ENCODE peak calls at places on chromosomes 1 and 21, in five cellular contexts. One of them, this sample, is unnamed.

GRCh38 chr1:48617227-48617626 is 145.2 kb upstream of the SPATA6 start:
- DNase-seq in AG04450: no peak
- DNase-seq in Calu3: no peak
- DNase-seq in PC-3: no peak
- DNase-seq in tibial artery: no peak
- DNase-seq in this sample: no peak

GRCh38 chr1:238252033-238252802 is 361.5 kb upstream of the ZP4 start:
- DNase-seq in AG04450: no peak
- DNase-seq in Calu3: peak; percentile 77
- DNase-seq in PC-3: peak; percentile 70
- DNase-seq in tibial artery: no peak
- DNase-seq in this sample: no peak

GRCh38 chr1:27574871-27575831 is 28.8 kb downstream of the AHDC1 start:
- DNase-seq in AG04450: peak; percentile 54
- DNase-seq in Calu3: peak; percentile 67
- DNase-seq in PC-3: peak; percentile 61
- DNase-seq in tibial artery: peak; percentile 93
- DNase-seq in this sample: peak; percentile 92

GRCh38 chr1:226827458-226827857 is 43.0 kb upstream of the PSEN2 start:
- DNase-seq in AG04450: no peak
- DNase-seq in Calu3: no peak
- DNase-seq in PC-3: peak; percentile 31
- DNase-seq in tibial artery: peak; percentile 80
- DNase-seq in this sample: no peak

GRCh38 chr1:220803401-220804201 is 16.9 kb downstream of the MTARC1 start:
- DNase-seq in AG04450: no peak
- DNase-seq in Calu3: peak; percentile 59
- DNase-seq in PC-3: peak; percentile 64
- DNase-seq in tibial artery: no peak
- DNase-seq in this sample: peak; percentile 62

GRCh38 chr1:208059328-208060017 is 148.5 kb upstream of the CD34 start:
- DNase-seq in AG04450: no peak
- DNase-seq in Calu3: no peak
- DNase-seq in PC-3: no peak
- DNase-seq in tibial artery: no peak
- DNase-seq in this sample: no peak

GRCh38 chr1:89629146-89629545 is 3.8 kb upstream of the LRRC8C start:
- DNase-seq in AG04450: no peak
- DNase-seq in Calu3: no peak
- DNase-seq in PC-3: no peak
- DNase-seq in tibial artery: no peak
- DNase-seq in this sample: no peak

GRCh38 chr1:172351761-172352161 is 68.7 kb upstream of the C1orf105 start:
- DNase-seq in AG04450: peak; percentile 32
- DNase-seq in Calu3: peak; percentile 44
- DNase-seq in PC-3: peak; percentile 94
- DNase-seq in tibial artery: no peak
- DNase-seq in this sample: no peak

GRCh38 chr1:59125711-59126320 is 171.1 kb upstream of the FGGY start:
- DNase-seq in AG04450: no peak
- DNase-seq in Calu3: no peak
- DNase-seq in PC-3: no peak
- DNase-seq in tibial artery: no peak
- DNase-seq in this sample: no peak

GRCh38 chr1:154534263-154534844 is 24.1 kb downstream of the UBE2Q1 start:
- DNase-seq in AG04450: no peak
- DNase-seq in Calu3: peak; percentile 66
- DNase-seq in PC-3: peak; percentile 76
- DNase-seq in tibial artery: no peak
- DNase-seq in this sample: no peak

GRCh38 chr21:35843911-35844667 is 216.2 kb downstream of the SETD4 start:
- DNase-seq in AG04450: no peak
- DNase-seq in Calu3: no peak
- DNase-seq in PC-3: no peak
- DNase-seq in tibial artery: no peak
- DNase-seq in this sample: no peak

GRCh38 chr21:32886339-32886738 is 114.8 kb upstream of the PAXBP1 start:
- DNase-seq in AG04450: no peak
- DNase-seq in Calu3: peak; percentile 3
- DNase-seq in PC-3: peak; percentile 9
- DNase-seq in tibial artery: no peak
- DNase-seq in this sample: no peak

GRCh38 chr1:184461321-184461720 is 74.5 kb downstream of the C1orf21 start:
- DNase-seq in AG04450: no peak
- DNase-seq in Calu3: no peak
- DNase-seq in PC-3: no peak
- DNase-seq in tibial artery: no peak
- DNase-seq in this sample: no peak

GRCh38 chr1:3547055-3548005 is 64.0 kb downstream of the MEGF6 start:
- DNase-seq in AG04450: no peak
- DNase-seq in Calu3: no peak
- DNase-seq in PC-3: peak; percentile 90
- DNase-seq in tibial artery: peak; percentile 86
- DNase-seq in this sample: no peak

GRCh38 chr1:180199018-180199417 is 31.0 kb upstream of the LHX4 start:
- DNase-seq in AG04450: no peak
- DNase-seq in Calu3: no peak
- DNase-seq in PC-3: no peak
- DNase-seq in tibial artery: no peak
- DNase-seq in this sample: no peak

GRCh38 chr1:160085686-160086089 is 4.3 kb downstream of the KCNJ9 start:
- DNase-seq in AG04450: peak; percentile 32
- DNase-seq in Calu3: peak; percentile 84
- DNase-seq in PC-3: peak; percentile 81
- DNase-seq in tibial artery: peak; percentile 95
- DNase-seq in this sample: peak; percentile 92

GRCh38 chr1:1206376-1207253 is at the start of gene TNFRSF18:
- DNase-seq in AG04450: no peak
- DNase-seq in Calu3: peak; percentile 47
- DNase-seq in PC-3: peak; percentile 79
- DNase-seq in tibial artery: no peak
- DNase-seq in this sample: no peak

GRCh38 chr1:199010933-199011332 is 372.1 kb downstream of the PTPRC start:
- DNase-seq in AG04450: peak; percentile 11
- DNase-seq in Calu3: no peak
- DNase-seq in PC-3: no peak
- DNase-seq in tibial artery: no peak
- DNase-seq in this sample: no peak

GRCh38 chr1:6199298-6200187 is at the start of gene RPL22:
- DNase-seq in AG04450: peak; percentile 97
- DNase-seq in Calu3: peak; percentile 93
- DNase-seq in PC-3: peak; percentile 100
- DNase-seq in tibial artery: peak; percentile 99
- DNase-seq in this sample: peak; percentile 99

GRCh38 chr1:6350416-6351088 is 43.0 kb downstream of the ACOT7 start:
- DNase-seq in AG04450: no peak
- DNase-seq in Calu3: peak; percentile 20
- DNase-seq in PC-3: peak; percentile 82
- DNase-seq in tibial artery: no peak
- DNase-seq in this sample: no peak

GRCh38 chr1:237638555-237638954 is 252.2 kb downstream of the ZP4 start:
- DNase-seq in AG04450: no peak
- DNase-seq in Calu3: no peak
- DNase-seq in PC-3: no peak
- DNase-seq in tibial artery: no peak
- DNase-seq in this sample: no peak

GRCh38 chr1:88731475-88731874 is 47.4 kb downstream of the PKN2 start:
- DNase-seq in AG04450: peak; percentile 82
- DNase-seq in Calu3: no peak
- DNase-seq in PC-3: peak; percentile 89
- DNase-seq in tibial artery: no peak
- DNase-seq in this sample: no peak

GRCh38 chr1:53771648-53772047 is 32.7 kb upstream of the GLIS1 start:
- DNase-seq in AG04450: peak; percentile 65
- DNase-seq in Calu3: no peak
- DNase-seq in PC-3: peak; percentile 7
- DNase-seq in tibial artery: no peak
- DNase-seq in this sample: no peak

GRCh38 chr1:163055531-163055930 is 13.6 kb upstream of the RGS4 start:
- DNase-seq in AG04450: no peak
- DNase-seq in Calu3: no peak
- DNase-seq in PC-3: no peak
- DNase-seq in tibial artery: no peak
- DNase-seq in this sample: no peak

GRCh38 chr1:67058761-67059160 is 4.8 kb upstream of the SLC35D1 start:
- DNase-seq in AG04450: no peak
- DNase-seq in Calu3: no peak
- DNase-seq in PC-3: peak; percentile 20
- DNase-seq in tibial artery: no peak
- DNase-seq in this sample: no peak

GRCh38 chr1:226653311-226653921 is 85.7 kb downstream of the ITPKB start:
- DNase-seq in AG04450: no peak
- DNase-seq in Calu3: no peak
- DNase-seq in PC-3: no peak
- DNase-seq in tibial artery: no peak
- DNase-seq in this sample: no peak

GRCh38 chr1:228276361-228276831 is 68.6 kb downstream of the OBSCN start:
- DNase-seq in AG04450: no peak
- DNase-seq in Calu3: no peak
- DNase-seq in PC-3: no peak
- DNase-seq in tibial artery: peak; percentile 68
- DNase-seq in this sample: peak; percentile 78

GRCh38 chr1:150213170-150214098 is 22.5 kb downstream of the ANP32E start:
- DNase-seq in AG04450: peak; percentile 82
- DNase-seq in Calu3: peak; percentile 91
- DNase-seq in PC-3: peak; percentile 45
- DNase-seq in tibial artery: peak; percentile 97
- DNase-seq in this sample: peak; percentile 94

GRCh38 chr1:180255538-180256352 is 25.7 kb downstream of the LHX4 start:
- DNase-seq in AG04450: no peak
- DNase-seq in Calu3: no peak
- DNase-seq in PC-3: no peak
- DNase-seq in tibial artery: peak; percentile 51
- DNase-seq in this sample: no peak

GRCh38 chr1:205354259-205354904 is 2.3 kb downstream of the KLHDC8A start:
- DNase-seq in AG04450: peak; percentile 56
- DNase-seq in Calu3: peak; percentile 74
- DNase-seq in PC-3: peak; percentile 84
- DNase-seq in tibial artery: no peak
- DNase-seq in this sample: no peak

GRCh38 chr1:205616563-205617293 is 15.1 kb downstream of the ELK4 start:
- DNase-seq in AG04450: no peak
- DNase-seq in Calu3: peak; percentile 72
- DNase-seq in PC-3: no peak
- DNase-seq in tibial artery: no peak
- DNase-seq in this sample: no peak

GRCh38 chr1:36224537-36225297 is 474 bp downstream of the THRAP3 start:
- DNase-seq in AG04450: peak; percentile 48
- DNase-seq in Calu3: peak; percentile 64
- DNase-seq in PC-3: peak; percentile 82
- DNase-seq in tibial artery: peak; percentile 92
- DNase-seq in this sample: peak; percentile 91

GRCh38 chr1:162530318-162530984 is 31.1 kb upstream of the UAP1 start:
- DNase-seq in AG04450: no peak
- DNase-seq in Calu3: no peak
- DNase-seq in PC-3: no peak
- DNase-seq in tibial artery: no peak
- DNase-seq in this sample: no peak

GRCh38 chr1:230910755-230911117 is 42.4 kb upstream of the C1orf198 start:
- DNase-seq in AG04450: no peak
- DNase-seq in Calu3: no peak
- DNase-seq in PC-3: no peak
- DNase-seq in tibial artery: no peak
- DNase-seq in this sample: no peak

GRCh38 chr1:113244134-113244820 is 146.0 kb upstream of the MAGI3 start:
- DNase-seq in AG04450: no peak
- DNase-seq in Calu3: no peak
- DNase-seq in PC-3: no peak
- DNase-seq in tibial artery: no peak
- DNase-seq in this sample: no peak
- TF ChIP-seq CTCF in AG04450: no peak
- TF ChIP-seq CTCF in Calu3: no peak
- TF ChIP-seq CTCF in PC-3: no peak
- TF ChIP-seq CTCF in tibial artery: no peak
- TF ChIP-seq CTCF in this sample: no peak

DNA sequence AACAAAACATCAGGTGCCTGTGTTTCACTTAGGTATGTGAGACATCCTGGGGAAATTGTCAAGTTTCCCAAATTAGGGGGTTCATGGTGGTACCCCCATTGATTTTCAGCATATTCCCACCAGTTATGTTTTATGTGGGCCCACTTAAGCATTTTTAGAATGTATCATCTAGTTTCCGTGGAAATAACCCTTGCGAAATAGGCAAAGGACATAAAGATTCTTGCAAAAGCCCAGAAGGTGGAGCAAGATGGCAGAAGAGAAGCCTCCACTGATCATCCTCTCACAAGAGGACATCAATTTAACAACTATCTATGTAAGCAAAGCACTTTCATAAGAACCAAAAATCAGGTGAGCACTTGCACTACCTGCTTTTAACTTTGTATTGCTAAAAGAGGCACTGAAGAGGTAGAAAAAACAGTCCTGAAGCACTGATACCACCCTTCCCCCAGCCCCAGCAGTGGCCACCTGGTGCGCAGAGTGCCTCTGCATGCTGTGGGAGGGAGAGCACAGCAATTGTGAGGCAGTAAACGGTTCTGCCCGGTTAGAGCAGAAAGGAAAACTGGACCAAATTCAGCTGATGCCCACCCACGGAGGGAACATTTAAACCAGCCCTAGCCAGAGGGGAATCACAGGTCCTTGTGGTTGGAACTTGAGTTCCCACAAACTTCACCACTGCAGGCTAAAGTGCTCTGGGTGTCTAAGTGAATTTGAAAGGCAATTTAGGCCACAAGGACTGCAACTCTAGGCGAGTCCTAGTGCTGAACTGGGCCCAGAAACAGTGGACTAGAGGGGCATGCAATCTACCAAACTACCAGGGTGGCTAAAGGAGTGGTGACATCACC is 23.2 kb downstream of the MCOLN2 start:
- DNase-seq in AG04450: no peak
- DNase-seq in Calu3: no peak
- DNase-seq in PC-3: no peak
- DNase-seq in tibial artery: no peak
- DNase-seq in this sample: no peak
- TF ChIP-seq CTCF in AG04450: no peak
- TF ChIP-seq CTCF in Calu3: no peak
- TF ChIP-seq CTCF in PC-3: no peak
- TF ChIP-seq CTCF in tibial artery: no peak
- TF ChIP-seq CTCF in this sample: no peak

DNA sequence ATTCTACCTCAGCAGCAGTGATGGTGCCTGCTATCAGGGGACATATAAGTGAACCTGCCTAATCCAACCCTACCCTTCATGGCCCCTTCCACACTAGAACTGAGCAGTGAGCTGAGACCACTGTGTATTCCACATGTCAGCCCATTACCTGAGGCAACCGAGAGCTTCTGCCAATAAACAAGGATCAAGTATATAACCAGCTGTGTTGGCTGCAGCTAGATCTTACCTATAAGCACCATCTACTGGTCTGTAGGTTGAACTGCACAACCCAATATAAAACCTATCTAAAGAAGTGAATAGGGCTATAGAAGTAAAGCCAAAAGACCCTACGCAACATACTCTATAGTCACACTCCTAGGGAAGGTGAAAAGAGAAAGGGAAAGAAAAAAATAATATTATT is 376.9 kb downstream of the HHIPL2 start:
- DNase-seq in AG04450: no peak
- DNase-seq in Calu3: peak; percentile 16
- DNase-seq in PC-3: peak; percentile 77
- DNase-seq in tibial artery: no peak
- DNase-seq in this sample: no peak
- TF ChIP-seq CTCF in AG04450: peak; percentile 55
- TF ChIP-seq CTCF in Calu3: peak; percentile 73
- TF ChIP-seq CTCF in PC-3: peak; percentile 90
- TF ChIP-seq CTCF in tibial artery: no peak
- TF ChIP-seq CTCF in this sample: peak; percentile 50

GRCh38 chr21:42652527-42653491 is 612 bp upstream of the PDE9A start:
- DNase-seq in AG04450: no peak
- DNase-seq in Calu3: peak; percentile 74
- DNase-seq in PC-3: peak; percentile 41
- DNase-seq in tibial artery: peak; percentile 79
- DNase-seq in this sample: peak; percentile 93
- TF ChIP-seq CTCF in AG04450: no peak
- TF ChIP-seq CTCF in Calu3: peak; percentile 46
- TF ChIP-seq CTCF in PC-3: peak; percentile 52
- TF ChIP-seq CTCF in tibial artery: peak; percentile 34
- TF ChIP-seq CTCF in this sample: peak; percentile 66

This sample was measured in osteocyte.